ENCODE peak calls at places on chromosome 13, in four cellular contexts. D is K562, V is GM12891, J is GM12878. U is an unnamed sample.

GRCh38 chr13:20342326-20342725 is 110.2 kb upstream of the GJB6 start:
- DNase-seq in D (no peak), V (no peak), J (no peak), U (no peak)

GRCh38 chr13:110338441-110339101 is 31.5 kb downstream of the COL4A2 start:
- DNase-seq in D (no peak), V (no peak), J (no peak), U (no peak)

GRCh38 chr13:110309159-110309476 is 2.0 kb downstream of the COL4A2 start:
- DNase-seq in D (no peak), V (no peak), J (no peak), U (no peak)

GRCh38 chr13:101576977-101577376 is 124.5 kb downstream of the ITGBL1 start:
- DNase-seq in D (no peak), V (no peak), J (no peak), U (no peak)

GRCh38 chr13:52743988-52744387 is 4.4 kb upstream of the CNMD start:
- DNase-seq in D (no peak), V (no peak), J (no peak), U (no peak)

GRCh38 chr13:67318398-67318797 is 88.3 kb upstream of the PCDH9 start:
- DNase-seq in D (no peak), V (no peak), J (no peak), U (no peak)

GRCh38 chr13:93767231-93767916 is 540.8 kb downstream of the GPC6 start:
- DNase-seq in D (no peak), V (no peak), J (no peak), U (no peak)

GRCh38 chr13:28794370-28794769 is 25.8 kb upstream of the MTUS2 start:
- DNase-seq in D (no peak), V (no peak), J (no peak), U (no peak)

GRCh38 chr13:75931116-75931515 is 295.0 kb downstream of the LMO7 start:
- DNase-seq in D (no peak), V (no peak), J (no peak), U (no peak)

GRCh38 chr13:75610466-75610865 is 25.7 kb upstream of the LMO7 start:
- DNase-seq in D (no peak), V (no peak), J (no peak), U (no peak)

GRCh38 chr13:24692541-24692940 is 12.3 kb downstream of the ATP12A start:
- DNase-seq in D (no peak), V (no peak), J (no peak), U (no peak)

GRCh38 chr13:26983533-26984315 is 187.9 kb downstream of the USP12 start:
- DNase-seq in D (no peak), V (no peak), J (no peak), U (no peak)

GRCh38 chr13:31918707-31919106 is 112.9 kb upstream of the FRY start:
- DNase-seq in D (no peak), V (no peak), J (no peak), U (no peak)

GRCh38 chr13:71274923-71275593 is 591.9 kb downstream of the DACH1 start:
- DNase-seq in D (no peak), V (no peak), J (peak; percentile 32), U (no peak)

GRCh38 chr13:102700088-102701031 is 5.5 kb upstream of the METTL21C start:
- DNase-seq in D (no peak), V (no peak), J (no peak), U (no peak)

GRCh38 chr13:19567820-19568534 is 6.6 kb upstream of the TPTE2 start:
- DNase-seq in D (no peak), V (no peak), J (peak; percentile 67), U (no peak)

GRCh38 chr13:19658192-19658591 is 24.7 kb downstream of the MPHOSPH8 start:
- DNase-seq in D (no peak), V (no peak), J (no peak), U (no peak)

GRCh38 chr13:43363156-43363918 is 340.0 kb downstream of the DNAJC15 start:
- DNase-seq in D (no peak), V (no peak), J (no peak), U (no peak)

GRCh38 chr13:28159057-28159456 is 20.7 kb downstream of the PAN3 start:
- DNase-seq in D (no peak), V (no peak), J (no peak), U (no peak)

GRCh38 chr13:99585609-99586008 is 84.3 kb downstream of the TM9SF2 start:
- DNase-seq in D (no peak), V (no peak), J (no peak), U (no peak)

GRCh38 chr13:30831515-30831914 is 74.6 kb upstream of the MEDAG start:
- DNase-seq in D (no peak), V (no peak), J (no peak), U (no peak)

GRCh38 chr13:43686557-43686956 is 100.2 kb downstream of the ENOX1 start:
- DNase-seq in D (peak; percentile 1), V (no peak), J (no peak), U (no peak)

GRCh38 chr13:24134772-24135171 is 25.7 kb upstream of the SPATA13 start:
- DNase-seq in D (no peak), V (no peak), J (no peak), U (no peak)

GRCh38 chr13:44732503-44733098 is 156.5 kb upstream of the TSC22D1 start:
- DNase-seq in D (no peak), V (no peak), J (no peak), U (no peak)

GRCh38 chr13:51560336-51560735 is 23.9 kb upstream of the WDFY2 start:
- DNase-seq in D (no peak), V (no peak), J (no peak), U (peak; percentile 48)
- TF ChIP-seq SPI1 in D (no peak), V (peak; percentile 73), J (peak; percentile 67), U (peak; percentile 69)

DNA sequence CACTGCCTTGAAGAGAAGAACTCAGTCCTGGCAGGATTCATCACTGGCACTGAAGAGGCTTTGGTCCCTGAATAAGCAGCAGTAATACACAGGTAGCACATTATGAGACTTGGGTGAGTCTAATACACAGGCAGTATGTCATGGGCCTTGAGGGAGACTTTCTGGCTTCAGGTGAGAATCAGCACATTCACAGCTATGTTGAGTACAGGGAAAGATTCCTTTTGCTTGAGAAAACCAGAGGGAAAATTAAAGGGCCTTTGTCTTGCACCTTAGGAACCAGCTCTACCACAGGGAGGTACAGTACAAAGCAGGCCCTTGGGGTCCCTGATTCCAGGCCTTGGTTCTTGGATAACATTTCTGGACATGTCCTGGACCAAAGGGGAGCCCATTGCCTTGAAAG is 484.6 kb downstream of the RFC3 start:
- DNase-seq in D (no peak), V (no peak), J (no peak), U (no peak)
- TF ChIP-seq SPI1 in D (no peak), V (no peak), J (no peak), U (no peak)

GRCh38 chr13:96710166-96710866 is 284.0 kb downstream of the OXGR1 start:
- DNase-seq in D (no peak), V (no peak), J (no peak), U (no peak)

GRCh38 chr13:96707146-96707545 is 287.1 kb downstream of the OXGR1 start:
- DNase-seq in D (no peak), V (no peak), J (no peak), U (no peak)
- TF ChIP-seq SPI1 in D (no peak), V (no peak), J (no peak), U (no peak)

GRCh38 chr13:88887045-88887662 is 1216.0 kb downstream of the SLITRK5 start:
- DNase-seq in D (no peak), V (no peak), J (no peak), U (no peak)
- TF ChIP-seq SPI1 in D (no peak), V (no peak), J (no peak), U (no peak)

GRCh38 chr13:112067871-112068305 is 939 bp downstream of the SOX1 start:
- DNase-seq in D (no peak), V (no peak), J (no peak), U (no peak)

GRCh38 chr13:112065521-112065866 is 1.5 kb upstream of the SOX1 start:
- DNase-seq in D (no peak), V (no peak), J (no peak), U (no peak)

GRCh38 chr13:112067121-112067741 is at the start of gene SOX1:
- DNase-seq in D (no peak), V (peak; percentile 20), J (no peak), U (no peak)

GRCh38 chr13:112065867-112066623 is 904 bp upstream of the SOX1 start:
- DNase-seq in D (no peak), V (no peak), J (no peak), U (no peak)

GRCh38 chr13:112066624-112067004 is 335 bp upstream of the SOX1 start:
- DNase-seq in D (no peak), V (no peak), J (no peak), U (no peak)
- TF ChIP-seq SPI1 in D (no peak), V (no peak), J (no peak), U (no peak)

GRCh38 chr13:74288361-74288911 is 154.2 kb upstream of the KLF12 start:
- DNase-seq in D (no peak), V (no peak), J (no peak), U (no peak)
- TF ChIP-seq SPI1 in D (no peak), V (no peak), J (no peak), U (no peak)

DNA sequence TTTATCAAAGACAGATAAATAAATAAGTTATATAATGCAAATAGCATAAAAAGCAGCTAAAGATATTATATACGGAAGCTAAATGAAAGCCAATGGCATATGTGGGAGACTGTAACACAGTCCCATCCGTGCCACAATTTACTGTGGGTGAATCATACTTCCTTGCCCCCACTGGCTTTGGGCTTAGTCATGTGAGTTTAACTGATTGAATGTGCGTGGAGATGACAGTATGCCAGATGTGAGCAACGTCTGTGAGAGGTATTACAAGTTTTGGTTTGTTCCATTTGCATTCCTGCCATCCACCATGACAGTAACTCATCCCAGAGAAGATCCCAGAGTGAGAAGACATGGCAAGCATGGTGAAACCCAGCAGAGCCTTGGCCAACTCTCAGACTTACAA is 340.0 kb downstream of the SUCLA2 start:
- DNase-seq in D (no peak), V (no peak), J (no peak), U (no peak)
- TF ChIP-seq SPI1 in D (no peak), V (no peak), J (no peak), U (no peak)

GRCh38 chr13:25783076-25783475 is 268.7 kb downstream of the SHISA2 start:
- DNase-seq in D (no peak), V (no peak), J (no peak), U (no peak)

GRCh38 chr13:25783480-25784081 is 268.2 kb downstream of the SHISA2 start:
- DNase-seq in D (no peak), V (no peak), J (no peak), U (no peak)

GRCh38 chr13:25778302-25778701 is 273.5 kb downstream of the SHISA2 start:
- DNase-seq in D (no peak), V (peak; percentile 2), J (no peak), U (peak; percentile 75)

GRCh38 chr13:25778808-25779207 is 273.0 kb downstream of the SHISA2 start:
- DNase-seq in D (no peak), V (no peak), J (no peak), U (peak; percentile 70)

GRCh38 chr13:25784119-25784518 is 267.7 kb downstream of the SHISA2 start:
- DNase-seq in D (no peak), V (no peak), J (no peak), U (no peak)
- TF ChIP-seq SPI1 in D (no peak), V (no peak), J (no peak), U (no peak)

U was measured in HL-60.